ENCODE peak calls at places on chromosomes 12 and 14, in ten cellular contexts. J is pancreas; F is A549; H is CD8-positive, alpha-beta T cell; D is right atrium auricular region; Y is left lung; Z is uterus; S is sigmoid colon; W is astrocyte; K is cardiac muscle cell. N is an unnamed sample.

GRCh38 chr12:14664434-14665023 is 31.9 kb downstream of the GUCY2C start:
- DNase-seq in J (peak), F (peak), H (no peak), D (no peak), Y (no peak), Z (peak), S (no peak), W (peak), K (peak), N (peak)

GRCh38 chr12:7994731-7995205 is 37.7 kb upstream of the FOXJ2 start:
- DNase-seq in J (no peak), F (peak), H (no peak), D (no peak), Y (no peak), Z (peak), S (no peak), W (peak), K (no peak), N (no peak)

GRCh38 chr12:1744932-1745331 is 54.1 kb downstream of the ADIPOR2 start:
- DNase-seq in J (no peak), F (no peak), H (no peak), D (no peak), Y (no peak), Z (no peak), S (no peak), W (peak), K (no peak), N (no peak)

GRCh38 chr12:127257366-127257935 is 1009.5 kb upstream of the TMEM132C start:
- DNase-seq in J (no peak), F (no peak), H (no peak), D (no peak), Y (no peak), Z (no peak), S (no peak), W (peak), K (no peak), N (no peak)

GRCh38 chr12:52209321-52209720 is 17.5 kb upstream of the KRT80 start:
- DNase-seq in J (no peak), F (no peak), H (no peak), D (no peak), Y (no peak), Z (peak), S (peak), W (no peak), K (no peak), N (no peak)

GRCh38 chr12:6538420-6539275 is 4.3 kb downstream of the GAPDH start:
- DNase-seq in J (no peak), F (peak), H (no peak), D (no peak), Y (no peak), Z (no peak), S (peak), W (peak), K (no peak), N (no peak)

GRCh38 chr12:1995205-1995896 is 8.9 kb downstream of the DCP1B start:
- DNase-seq in J (no peak), F (no peak), H (no peak), D (no peak), Y (no peak), Z (no peak), S (no peak), W (no peak), K (no peak), N (no peak)

GRCh38 chr12:22255097-22255496 is 79.4 kb downstream of the ST8SIA1 start:
- DNase-seq in J (no peak), F (no peak), H (no peak), D (no peak), Y (no peak), Z (no peak), S (no peak), W (peak), K (no peak), N (no peak)

GRCh38 chr14:55105991-55106390 is 23.1 kb upstream of the LGALS3 start:
- DNase-seq in J (no peak), F (no peak), H (no peak), D (no peak), Y (no peak), Z (no peak), S (no peak), W (no peak), K (no peak), N (no peak)

GRCh38 chr14:62313228-62313627 is 551.0 kb downstream of the SNAPC1 start:
- DNase-seq in J (no peak), F (no peak), H (no peak), D (no peak), Y (no peak), Z (no peak), S (no peak), W (no peak), K (no peak), N (no peak)

GRCh38 chr12:62686938-62687337 is 220.3 kb downstream of the MON2 start:
- DNase-seq in J (no peak), F (no peak), H (no peak), D (no peak), Y (no peak), Z (no peak), S (no peak), W (peak), K (no peak), N (no peak)

GRCh38 chr14:60183724-60184596 is 18.8 kb upstream of the DHRS7 start:
- DNase-seq in J (no peak), F (peak), H (no peak), D (no peak), Y (no peak), Z (peak), S (no peak), W (peak), K (peak), N (no peak)

GRCh38 chr12:118290130-118290529 is 82.6 kb downstream of the TAOK3 start:
- DNase-seq in J (no peak), F (no peak), H (no peak), D (no peak), Y (no peak), Z (no peak), S (no peak), W (peak), K (no peak), N (peak)

GRCh38 chr12:68636268-68636667 is 25.6 kb downstream of the RAP1B start:
- DNase-seq in J (no peak), F (peak), H (no peak), D (no peak), Y (no peak), Z (no peak), S (no peak), W (peak), K (no peak), N (no peak)

GRCh38 chr12:4441355-4442330 is 4.0 kb downstream of the FGF6 start:
- DNase-seq in J (no peak), F (no peak), H (no peak), D (no peak), Y (no peak), Z (no peak), S (peak), W (no peak), K (peak), N (peak)

GRCh38 chr12:115988193-115988592 is 289.3 kb downstream of the MED13L start:
- DNase-seq in J (no peak), F (no peak), H (no peak), D (no peak), Y (no peak), Z (no peak), S (no peak), W (no peak), K (no peak), N (no peak)

GRCh38 chr12:130164931-130165330 is 2.7 kb downstream of the FZD10 start:
- DNase-seq in J (no peak), F (no peak), H (no peak), D (no peak), Y (no peak), Z (no peak), S (no peak), W (no peak), K (no peak), N (no peak)

GRCh38 chr12:57630891-57631433 is 2.0 kb downstream of the B4GALNT1 start:
- DNase-seq in J (no peak), F (no peak), H (no peak), D (peak), Y (no peak), Z (no peak), S (peak), W (no peak), K (no peak), N (no peak)

GRCh38 chr12:86801439-86801838 is 545.2 kb upstream of the MGAT4C start:
- DNase-seq in J (no peak), F (no peak), H (no peak), D (no peak), Y (no peak), Z (no peak), S (no peak), W (no peak), K (no peak), N (no peak)

GRCh38 chr12:123533672-123534643 is at the start of gene RILPL1:
- DNase-seq in J (peak), F (peak), H (peak), D (peak), Y (peak), Z (peak), S (peak), W (peak), K (peak), N (peak)

GRCh38 chr12:117857632-117858274 is 111.0 kb downstream of the KSR2 start:
- DNase-seq in J (peak), F (peak), H (peak), D (no peak), Y (no peak), Z (no peak), S (no peak), W (peak), K (peak), N (peak)

GRCh38 chr12:80504389-80505153 is 60.5 kb downstream of the PTPRQ start:
- DNase-seq in J (no peak), F (no peak), H (no peak), D (no peak), Y (no peak), Z (no peak), S (no peak), W (no peak), K (no peak), N (no peak)

GRCh38 chr14:69648480-69649414 is 37.4 kb downstream of the SUSD6 start:
- DNase-seq in J (no peak), F (peak), H (no peak), D (no peak), Y (no peak), Z (no peak), S (no peak), W (peak), K (peak), N (no peak)

GRCh38 chr14:77862154-77862783 is 62.4 kb downstream of the ADCK1 start:
- DNase-seq in J (peak), F (peak), H (peak), D (peak), Y (peak), Z (peak), S (peak), W (peak), K (peak), N (peak)

GRCh38 chr14:50677527-50678063 is 9.5 kb upstream of the SAV1 start:
- DNase-seq in J (no peak), F (peak), H (no peak), D (no peak), Y (no peak), Z (no peak), S (no peak), W (peak), K (no peak), N (no peak)

GRCh38 chr14:79871164-79871563 is 340.1 kb downstream of the DIO2 start:
- DNase-seq in J (no peak), F (no peak), H (no peak), D (no peak), Y (no peak), Z (no peak), S (no peak), W (no peak), K (no peak), N (no peak)

GRCh38 chr12:19005257-19005801 is 124.2 kb upstream of the PLEKHA5 start:
- DNase-seq in J (no peak), F (no peak), H (no peak), D (no peak), Y (no peak), Z (no peak), S (no peak), W (no peak), K (peak), N (no peak)

GRCh38 chr12:96513166-96513565 is 23.8 kb downstream of the CFAP54 start:
- DNase-seq in J (no peak), F (no peak), H (no peak), D (no peak), Y (no peak), Z (no peak), S (no peak), W (no peak), K (no peak), N (no peak)

GRCh38 chr12:128076188-128076587 is 190.8 kb upstream of the TMEM132C start:
- DNase-seq in J (no peak), F (peak), H (no peak), D (no peak), Y (no peak), Z (no peak), S (no peak), W (peak), K (no peak), N (no peak)

GRCh38 chr14:71324767-71325272 is 417.6 kb downstream of the PCNX1 start:
- DNase-seq in J (no peak), F (no peak), H (no peak), D (no peak), Y (no peak), Z (no peak), S (no peak), W (no peak), K (peak), N (no peak)

GRCh38 chr12:67710582-67710981 is 62.0 kb downstream of the DYRK2 start:
- DNase-seq in J (peak), F (peak), H (no peak), D (no peak), Y (no peak), Z (no peak), S (no peak), W (peak), K (no peak), N (no peak)

GRCh38 chr14:78644824-78645559 is 474.8 kb downstream of the NRXN3 start:
- DNase-seq in J (no peak), F (no peak), H (no peak), D (no peak), Y (no peak), Z (no peak), S (no peak), W (no peak), K (no peak), N (no peak)

GRCh38 chr14:36874396-36875138 is 212.9 kb downstream of the PAX9 start:
- DNase-seq in J (no peak), F (no peak), H (no peak), D (no peak), Y (no peak), Z (no peak), S (no peak), W (no peak), K (no peak), N (no peak)

GRCh38 chr14:91315844-91316267 is 71.4 kb upstream of the GPR68 start:
- DNase-seq in J (no peak), F (no peak), H (peak), D (no peak), Y (no peak), Z (no peak), S (no peak), W (no peak), K (no peak), N (no peak)

GRCh38 chr14:38947343-38947742 is 155.7 kb downstream of the SEC23A start:
- DNase-seq in J (no peak), F (no peak), H (no peak), D (no peak), Y (no peak), Z (no peak), S (no peak), W (no peak), K (no peak), N (no peak)

GRCh38 chr14:105885561-105886320 is 359.4 kb downstream of the TMEM121 start:
- DNase-seq in J (no peak), F (no peak), H (peak), D (no peak), Y (peak), Z (peak), S (peak), W (no peak), K (no peak), N (peak)

GRCh38 chr12:12442548-12443071 is 85.7 kb downstream of the BORCS5 start:
- DNase-seq in J (no peak), F (no peak), H (no peak), D (no peak), Y (no peak), Z (no peak), S (no peak), W (peak), K (no peak), N (peak)

GRCh38 chr14:42617005-42617404 is 1010.3 kb downstream of the LRFN5 start:
- DNase-seq in J (no peak), F (no peak), H (no peak), D (no peak), Y (no peak), Z (no peak), S (no peak), W (no peak), K (no peak), N (no peak)

DNA sequence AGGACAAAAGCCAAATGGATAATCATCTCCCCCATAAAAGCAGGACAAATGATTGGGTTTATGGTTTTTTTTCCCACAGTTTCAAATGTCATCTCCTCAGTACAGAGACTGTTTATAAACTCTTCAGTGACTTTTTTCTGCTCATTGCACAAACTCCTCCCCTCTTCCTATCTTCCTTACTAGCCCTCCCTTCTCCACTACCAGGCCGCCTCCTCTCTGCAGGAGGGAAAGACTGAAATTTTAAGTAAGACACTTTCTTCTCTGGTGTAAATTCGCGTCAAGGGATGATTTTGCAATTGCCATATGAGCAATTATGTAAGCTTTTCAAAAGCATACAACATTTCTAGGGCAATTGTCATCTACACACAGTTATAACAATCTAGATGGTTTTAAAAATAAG is 37.0 kb downstream of the BTG1 start:
- DNase-seq in J (no peak), F (peak), H (no peak), D (no peak), Y (peak), Z (peak), S (peak), W (no peak), K (peak), N (no peak)
- TF ChIP-seq CTCF in J (no peak), F (no peak), H (no peak), D (peak), Y (no peak), Z (no peak), S (no peak), W (no peak), K (no peak), N (no peak)

DNA sequence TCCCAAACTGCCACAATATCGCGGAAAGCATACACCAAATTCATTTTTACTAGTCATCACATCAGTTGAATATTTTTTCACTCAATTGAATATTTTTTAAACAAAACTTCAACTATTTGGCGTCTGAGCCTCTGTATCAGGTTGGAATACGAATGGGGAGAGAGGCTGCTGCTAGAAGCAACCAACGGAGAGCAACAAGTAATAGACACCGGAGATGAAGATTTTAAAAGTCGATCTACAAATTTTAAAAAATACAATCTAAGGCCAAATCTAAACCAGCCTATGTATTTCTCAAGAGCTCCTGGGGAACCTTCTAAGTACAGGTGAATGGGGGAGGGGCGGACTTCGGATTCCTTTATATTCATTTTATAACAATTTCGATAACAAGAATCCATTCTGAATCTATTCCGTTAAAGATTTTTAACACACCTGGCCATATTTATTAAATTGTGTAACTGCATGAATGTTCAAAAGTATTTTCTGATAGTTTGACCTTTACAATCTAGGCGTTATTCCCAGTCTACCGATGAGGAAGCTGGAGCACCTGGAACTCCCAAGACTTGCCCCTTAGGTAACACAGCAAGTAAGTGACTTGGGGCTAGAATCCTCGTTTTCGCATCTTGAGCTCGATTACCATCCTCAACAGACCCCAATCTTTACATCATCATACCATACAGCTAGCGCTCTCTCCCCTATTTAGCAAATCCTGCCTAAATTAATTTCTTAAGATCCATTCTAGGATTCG is 1.2 kb downstream of the GNPNAT1 start:
- DNase-seq in J (no peak), F (peak), H (no peak), D (no peak), Y (no peak), Z (no peak), S (no peak), W (no peak), K (peak), N (no peak)
- H3K27ac ChIP-seq in J (peak), F (peak), H (no peak), D (peak), Y (no peak), Z (peak), S (peak), W (peak), K (no peak), N (peak)

DNA sequence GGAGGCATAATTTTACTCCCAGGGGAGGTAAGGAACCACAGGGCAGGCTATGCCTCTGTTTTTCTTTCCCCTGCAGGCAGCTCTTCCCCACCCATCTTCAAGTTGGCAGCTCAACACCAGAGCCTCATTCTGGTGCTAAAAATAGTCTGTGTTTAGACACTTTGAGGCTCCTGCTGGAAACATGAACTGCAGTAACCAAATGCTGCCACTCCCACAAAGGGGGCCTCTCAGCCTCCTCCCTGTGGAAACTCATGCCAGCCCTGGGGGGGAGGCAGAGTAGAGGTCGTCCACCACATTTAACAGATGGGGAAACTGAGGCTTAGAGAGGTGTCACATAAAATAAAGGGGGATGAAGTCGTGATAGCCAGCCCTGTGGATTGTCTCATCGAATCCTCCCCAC is 61.4 kb downstream of the WSCD2 start:
- DNase-seq in J (no peak), F (no peak), H (no peak), D (no peak), Y (no peak), Z (peak), S (peak), W (no peak), K (peak), N (no peak)
- TF ChIP-seq CTCF in J (no peak), F (no peak), H (no peak), D (peak), Y (no peak), Z (no peak), S (no peak), W (no peak), K (no peak), N (no peak)

GRCh38 chr14:64212666-64213065 is 81.5 kb downstream of the ESR2 start:
- DNase-seq in J (no peak), F (no peak), H (no peak), D (no peak), Y (no peak), Z (no peak), S (no peak), W (no peak), K (no peak), N (no peak)
- H3K27ac ChIP-seq in J (no peak), F (no peak), H (no peak), D (peak), Y (no peak), Z (no peak), S (no peak), W (no peak), K (peak), N (no peak)

GRCh38 chr12:50086148-50086547 is 1.0 kb downstream of the SMARCD1 start:
- DNase-seq in J (no peak), F (no peak), H (no peak), D (no peak), Y (no peak), Z (no peak), S (no peak), W (no peak), K (no peak), N (no peak)
- TF ChIP-seq CTCF in J (no peak), F (no peak), H (no peak), D (no peak), Y (no peak), Z (no peak), S (no peak), W (no peak), K (no peak), N (no peak)